ENCODE peak calls at places on chromosomes 5 and 9, in nine cellular contexts. One of them, this sample, is unnamed.

GRCh38 chr5:9337908-9338307 is 208.0 kb downstream of the SEMA5A start:
- DNase-seq in GM23248: peak; percentile 82
- DNase-seq in neural progenitor cell: no peak
- DNase-seq in IMR-90: peak; percentile 88
- DNase-seq in PC-9: no peak
- DNase-seq in PC-3: peak; percentile 96
- DNase-seq in fibroblast of lung: peak; percentile 73
- DNase-seq in hepatocyte: peak; percentile 32
- DNase-seq in HCT116: no peak
- DNase-seq in this sample: no peak

GRCh38 chr9:91530829-91531228 is 107.2 kb upstream of the NFIL3 start:
- DNase-seq in PC-9: no peak
- DNase-seq in HCT116: no peak
- DNase-seq in neural progenitor cell: no peak
- DNase-seq in IMR-90: peak; percentile 43
- DNase-seq in GM23248: no peak
- DNase-seq in hepatocyte: no peak
- DNase-seq in PC-3: no peak
- DNase-seq in fibroblast of lung: no peak
- DNase-seq in this sample: no peak

GRCh38 chr9:33800886-33801285 is 5.5 kb downstream of the PRSS3 start:
- DNase-seq in neural progenitor cell: no peak
- DNase-seq in fibroblast of lung: peak; percentile 34
- DNase-seq in GM23248: no peak
- DNase-seq in HCT116: no peak
- DNase-seq in hepatocyte: no peak
- DNase-seq in IMR-90: no peak
- DNase-seq in PC-3: peak; percentile 58
- DNase-seq in PC-9: no peak
- DNase-seq in this sample: no peak

GRCh38 chr5:10534491-10535236 is 29.2 kb upstream of the ANKRD33B start:
- DNase-seq in PC-9: no peak
- DNase-seq in PC-3: no peak
- DNase-seq in IMR-90: no peak
- DNase-seq in neural progenitor cell: no peak
- DNase-seq in fibroblast of lung: no peak
- DNase-seq in HCT116: no peak
- DNase-seq in GM23248: no peak
- DNase-seq in hepatocyte: no peak
- DNase-seq in this sample: no peak

GRCh38 chr9:92328225-92328624 is 2.5 kb downstream of the CENPP start:
- DNase-seq in GM23248: peak; percentile 82
- DNase-seq in hepatocyte: peak; percentile 57
- DNase-seq in PC-3: peak; percentile 46
- DNase-seq in fibroblast of lung: peak; percentile 60
- DNase-seq in neural progenitor cell: peak; percentile 16
- DNase-seq in PC-9: no peak
- DNase-seq in IMR-90: peak; percentile 78
- DNase-seq in HCT116: peak; percentile 42
- DNase-seq in this sample: no peak

GRCh38 chr5:72138943-72139467 is 31.7 kb downstream of the MAP1B start:
- DNase-seq in fibroblast of lung: peak; percentile 98
- DNase-seq in GM23248: peak; percentile 97
- DNase-seq in neural progenitor cell: no peak
- DNase-seq in IMR-90: peak; percentile 97
- DNase-seq in hepatocyte: no peak
- DNase-seq in HCT116: no peak
- DNase-seq in PC-3: peak; percentile 88
- DNase-seq in PC-9: no peak
- DNase-seq in this sample: peak; percentile 66

GRCh38 chr9:114263853-114264510 is 58.9 kb upstream of the ORM1 start:
- DNase-seq in HCT116: no peak
- DNase-seq in neural progenitor cell: peak; percentile 79
- DNase-seq in PC-9: no peak
- DNase-seq in fibroblast of lung: no peak
- DNase-seq in hepatocyte: no peak
- DNase-seq in GM23248: no peak
- DNase-seq in PC-3: no peak
- DNase-seq in IMR-90: no peak
- DNase-seq in this sample: no peak

GRCh38 chr9:122929803-122930354 is 1.4 kb downstream of the ZBTB26 start:
- DNase-seq in HCT116: no peak
- DNase-seq in GM23248: no peak
- DNase-seq in PC-9: no peak
- DNase-seq in hepatocyte: no peak
- DNase-seq in neural progenitor cell: no peak
- DNase-seq in IMR-90: no peak
- DNase-seq in PC-3: no peak
- DNase-seq in fibroblast of lung: no peak
- DNase-seq in this sample: no peak

GRCh38 chr5:105943119-105943518 is 1727.6 kb downstream of the EFNA5 start:
- DNase-seq in GM23248: no peak
- DNase-seq in PC-3: no peak
- DNase-seq in HCT116: no peak
- DNase-seq in fibroblast of lung: no peak
- DNase-seq in hepatocyte: no peak
- DNase-seq in PC-9: no peak
- DNase-seq in IMR-90: no peak
- DNase-seq in neural progenitor cell: no peak
- DNase-seq in this sample: no peak

GRCh38 chr5:105945203-105945972 is 1725.3 kb downstream of the EFNA5 start:
- DNase-seq in PC-3: no peak
- DNase-seq in IMR-90: no peak
- DNase-seq in PC-9: no peak
- DNase-seq in hepatocyte: no peak
- DNase-seq in HCT116: no peak
- DNase-seq in GM23248: no peak
- DNase-seq in neural progenitor cell: no peak
- DNase-seq in fibroblast of lung: no peak
- DNase-seq in this sample: no peak

DNA sequence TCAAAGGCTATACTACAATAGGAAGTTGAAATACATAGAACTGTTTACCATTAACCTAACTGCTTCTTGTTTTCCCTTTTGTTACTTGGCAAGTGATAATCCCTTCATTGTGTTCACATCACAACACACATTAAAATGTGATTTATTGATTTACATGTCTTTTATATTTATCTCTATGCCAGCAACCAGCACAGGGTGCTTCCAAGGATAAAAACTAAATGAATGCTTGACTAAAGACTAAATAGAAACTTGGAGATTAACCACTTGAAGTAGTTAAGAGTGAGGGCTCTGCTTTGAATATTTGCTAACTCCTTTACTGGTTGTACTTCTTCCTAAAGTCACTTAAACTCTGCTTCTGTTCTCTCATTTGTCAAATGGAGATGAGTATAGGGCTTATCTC is 1730.6 kb downstream of the EFNA5 start:
- DNase-seq in neural progenitor cell: no peak
- DNase-seq in PC-9: no peak
- DNase-seq in GM23248: no peak
- DNase-seq in fibroblast of lung: no peak
- DNase-seq in IMR-90: no peak
- DNase-seq in hepatocyte: no peak
- DNase-seq in HCT116: no peak
- DNase-seq in PC-3: no peak
- DNase-seq in this sample: no peak
- H4K20me1 ChIP-seq in neural progenitor cell: no peaks in the 10 kb centered on the region
- H4K20me1 ChIP-seq in PC-9: no peaks in the 10 kb centered on the region
- H4K20me1 ChIP-seq in GM23248: no peaks in the 10 kb centered on the region
- H4K20me1 ChIP-seq in fibroblast of lung: no peaks in the 10 kb centered on the region
- H4K20me1 ChIP-seq in IMR-90: no peaks in the 10 kb centered on the region
- H4K20me1 ChIP-seq in hepatocyte: no peaks in the 10 kb centered on the region
- H4K20me1 ChIP-seq in HCT116: no peaks in the 10 kb centered on the region
- H4K20me1 ChIP-seq in PC-3: no peaks in the 10 kb centered on the region
- H4K20me1 ChIP-seq in this sample: no peaks in the 10 kb centered on the region

GRCh38 chr5:143398053-143398355 is 5.5 kb downstream of the NR3C1 start:
- DNase-seq in hepatocyte: no peak
- DNase-seq in IMR-90: no peak
- DNase-seq in GM23248: no peak
- DNase-seq in PC-9: no peak
- DNase-seq in HCT116: no peak
- DNase-seq in fibroblast of lung: no peak
- DNase-seq in PC-3: no peak
- DNase-seq in neural progenitor cell: no peak
- DNase-seq in this sample: no peak

GRCh38 chr5:143400541-143401252 is 2.8 kb downstream of the NR3C1 start:
- DNase-seq in GM23248: peak; percentile 69
- DNase-seq in fibroblast of lung: peak; percentile 39
- DNase-seq in neural progenitor cell: peak; percentile 24
- DNase-seq in hepatocyte: no peak
- DNase-seq in HCT116: no peak
- DNase-seq in IMR-90: peak; percentile 60
- DNase-seq in PC-3: no peak
- DNase-seq in PC-9: no peak
- DNase-seq in this sample: no peak

GRCh38 chr5:143401253-143401845 is 2.1 kb downstream of the NR3C1 start:
- DNase-seq in GM23248: peak; percentile 32
- DNase-seq in HCT116: no peak
- DNase-seq in PC-9: no peak
- DNase-seq in IMR-90: peak; percentile 52
- DNase-seq in fibroblast of lung: no peak
- DNase-seq in PC-3: no peak
- DNase-seq in hepatocyte: no peak
- DNase-seq in neural progenitor cell: peak; percentile 6
- DNase-seq in this sample: no peak

GRCh38 chr5:143398451-143399237 is 4.8 kb downstream of the NR3C1 start:
- DNase-seq in fibroblast of lung: no peak
- DNase-seq in neural progenitor cell: no peak
- DNase-seq in IMR-90: peak; percentile 12
- DNase-seq in hepatocyte: no peak
- DNase-seq in HCT116: no peak
- DNase-seq in PC-9: no peak
- DNase-seq in GM23248: peak; percentile 54
- DNase-seq in PC-3: peak; percentile 19
- DNase-seq in this sample: no peak

DNA sequence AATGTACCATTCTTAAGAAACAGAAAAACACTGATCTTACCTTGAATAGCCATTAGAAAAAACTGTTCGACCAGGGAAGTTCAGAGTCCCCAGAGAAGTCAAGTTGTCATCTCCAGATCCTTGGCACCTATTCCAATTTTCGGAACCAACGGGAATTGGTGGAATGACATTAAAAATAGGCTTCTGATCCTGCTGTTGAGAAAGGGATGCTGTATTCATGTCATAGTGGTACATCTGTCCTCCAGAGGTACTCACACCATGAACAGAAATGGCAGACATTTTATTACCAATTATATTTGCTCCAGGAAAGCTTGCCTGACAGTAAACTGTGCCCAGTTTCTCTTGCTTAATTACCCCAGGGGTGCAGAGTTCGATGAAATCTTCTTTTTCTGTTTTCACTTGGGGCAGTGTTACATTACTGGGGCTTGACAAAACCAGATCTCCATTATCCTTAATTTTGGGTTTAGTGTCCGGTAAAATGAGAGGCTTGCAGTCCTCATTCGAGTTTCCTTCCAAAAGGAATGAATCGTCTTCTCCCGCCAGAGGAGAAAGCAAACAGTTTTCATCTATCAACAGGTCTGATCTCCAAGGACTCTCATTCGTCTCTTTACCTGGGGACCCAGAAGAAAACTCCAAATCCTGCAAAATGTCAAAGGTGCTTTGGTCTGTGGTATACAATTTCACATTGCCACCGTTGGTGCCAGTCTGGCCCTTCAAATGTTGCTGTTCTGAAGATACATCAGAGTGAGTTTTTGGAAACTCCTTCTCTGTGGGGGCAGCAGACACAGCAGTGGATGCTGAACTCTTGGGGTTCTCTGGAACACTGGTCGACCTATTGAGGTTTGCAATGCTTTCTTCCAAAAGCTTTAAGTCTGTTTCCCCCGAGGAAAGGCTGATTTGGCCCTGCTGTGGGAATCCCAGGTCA is 3.6 kb downstream of the NR3C1 start:
- DNase-seq in HCT116: no peak
- DNase-seq in PC-9: no peak
- DNase-seq in IMR-90: no peak
- DNase-seq in neural progenitor cell: no peak
- DNase-seq in PC-3: no peak
- DNase-seq in hepatocyte: no peak
- DNase-seq in GM23248: peak; percentile 34
- DNase-seq in fibroblast of lung: no peak
- DNase-seq in this sample: no peak
- H3K27me3 ChIP-seq in HCT116: no peaks in the 10 kb centered on the region
- H3K27me3 ChIP-seq in PC-9: no peaks in the 10 kb centered on the region
- H3K27me3 ChIP-seq in IMR-90: no peaks in the 10 kb centered on the region
- H3K27me3 ChIP-seq in neural progenitor cell: peaks cover 62% of the 10 kb centered on the region
- H3K27me3 ChIP-seq in PC-3: no peaks in the 10 kb centered on the region
- H3K27me3 ChIP-seq in hepatocyte: no peaks in the 10 kb centered on the region
- H3K27me3 ChIP-seq in GM23248: no peaks in the 10 kb centered on the region
- H3K27me3 ChIP-seq in fibroblast of lung: no peaks in the 10 kb centered on the region
- H3K27me3 ChIP-seq in this sample: no peaks in the 10 kb centered on the region

GRCh38 chr9:81682797-81683196 is 6.5 kb downstream of the TLE1 start:
- DNase-seq in PC-3: peak; percentile 6
- DNase-seq in GM23248: no peak
- DNase-seq in hepatocyte: no peak
- DNase-seq in IMR-90: no peak
- DNase-seq in PC-9: no peak
- DNase-seq in HCT116: no peak
- DNase-seq in fibroblast of lung: peak; percentile 64
- DNase-seq in neural progenitor cell: no peak
- DNase-seq in this sample: no peak

GRCh38 chr9:81682177-81682576 is 7.2 kb downstream of the TLE1 start:
- DNase-seq in PC-3: no peak
- DNase-seq in HCT116: no peak
- DNase-seq in GM23248: no peak
- DNase-seq in hepatocyte: no peak
- DNase-seq in PC-9: no peak
- DNase-seq in IMR-90: no peak
- DNase-seq in neural progenitor cell: no peak
- DNase-seq in fibroblast of lung: no peak
- DNase-seq in this sample: no peak

GRCh38 chr9:81678088-81678487 is 11.3 kb downstream of the TLE1 start:
- DNase-seq in hepatocyte: no peak
- DNase-seq in neural progenitor cell: no peak
- DNase-seq in fibroblast of lung: no peak
- DNase-seq in HCT116: no peak
- DNase-seq in PC-9: no peak
- DNase-seq in IMR-90: no peak
- DNase-seq in PC-3: no peak
- DNase-seq in GM23248: no peak
- DNase-seq in this sample: no peak

GRCh38 chr9:81680506-81680905 is 8.8 kb downstream of the TLE1 start:
- DNase-seq in GM23248: no peak
- DNase-seq in PC-3: no peak
- DNase-seq in neural progenitor cell: peak; percentile 37
- DNase-seq in hepatocyte: no peak
- DNase-seq in HCT116: no peak
- DNase-seq in PC-9: no peak
- DNase-seq in fibroblast of lung: no peak
- DNase-seq in IMR-90: no peak
- DNase-seq in this sample: no peak

DNA sequence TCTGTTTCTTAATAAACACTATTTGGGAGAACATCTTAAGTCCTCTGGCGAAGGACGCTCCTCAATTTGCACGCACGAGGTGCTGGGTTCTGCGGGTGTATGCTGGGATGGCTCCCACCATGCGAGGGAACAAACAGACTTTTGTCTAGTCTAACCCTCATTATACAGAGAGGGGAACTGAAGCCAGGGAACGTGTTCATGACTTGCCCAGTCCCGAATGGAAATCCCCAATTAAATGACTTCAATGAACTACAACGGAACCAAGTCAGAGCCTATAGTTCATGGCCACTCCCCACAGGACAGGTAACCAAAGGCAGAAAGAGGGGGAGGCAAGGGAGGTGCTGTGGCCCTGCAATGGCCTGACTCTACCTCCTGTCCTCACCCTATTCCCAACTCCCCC is 9.3 kb downstream of the TLE1 start:
- DNase-seq in PC-3: no peak
- DNase-seq in PC-9: no peak
- DNase-seq in neural progenitor cell: peak; percentile 45
- DNase-seq in HCT116: no peak
- DNase-seq in IMR-90: no peak
- DNase-seq in hepatocyte: no peak
- DNase-seq in fibroblast of lung: no peak
- DNase-seq in GM23248: no peak
- DNase-seq in this sample: no peak
- H4K20me1 ChIP-seq in PC-3: peaks cover 37% of the 10 kb centered on the region
- H4K20me1 ChIP-seq in PC-9: peaks cover 50% of the 10 kb centered on the region
- H4K20me1 ChIP-seq in neural progenitor cell: peaks cover 52% of the 10 kb centered on the region
- H4K20me1 ChIP-seq in HCT116: no peaks in the 10 kb centered on the region
- H4K20me1 ChIP-seq in IMR-90: peaks cover 24% of the 10 kb centered on the region
- H4K20me1 ChIP-seq in hepatocyte: peaks cover 92% of the 10 kb centered on the region
- H4K20me1 ChIP-seq in fibroblast of lung: no peaks in the 10 kb centered on the region
- H4K20me1 ChIP-seq in GM23248: no peaks in the 10 kb centered on the region
- H4K20me1 ChIP-seq in this sample: no peaks in the 10 kb centered on the region

GRCh38 chr5:135038202-135038828 is 4.3 kb upstream of the PITX1 start:
- DNase-seq in neural progenitor cell: peak; percentile 38
- DNase-seq in IMR-90: no peak
- DNase-seq in PC-3: no peak
- DNase-seq in fibroblast of lung: no peak
- DNase-seq in HCT116: no peak
- DNase-seq in GM23248: no peak
- DNase-seq in PC-9: no peak
- DNase-seq in hepatocyte: no peak
- DNase-seq in this sample: no peak

GRCh38 chr5:135035678-135036030 is 1.6 kb upstream of the PITX1 start:
- DNase-seq in PC-9: no peak
- DNase-seq in PC-3: no peak
- DNase-seq in hepatocyte: no peak
- DNase-seq in neural progenitor cell: no peak
- DNase-seq in GM23248: no peak
- DNase-seq in fibroblast of lung: no peak
- DNase-seq in IMR-90: no peak
- DNase-seq in HCT116: no peak
- DNase-seq in this sample: no peak

GRCh38 chr5:135038829-135039525 is 4.9 kb upstream of the PITX1 start:
- DNase-seq in HCT116: no peak
- DNase-seq in neural progenitor cell: peak; percentile 46
- DNase-seq in GM23248: peak; percentile 22
- DNase-seq in PC-3: no peak
- DNase-seq in IMR-90: no peak
- DNase-seq in hepatocyte: no peak
- DNase-seq in PC-9: no peak
- DNase-seq in fibroblast of lung: no peak
- DNase-seq in this sample: no peak

GRCh38 chr5:135036405-135036804 is 2.4 kb upstream of the PITX1 start:
- DNase-seq in hepatocyte: no peak
- DNase-seq in PC-9: no peak
- DNase-seq in IMR-90: no peak
- DNase-seq in HCT116: no peak
- DNase-seq in fibroblast of lung: no peak
- DNase-seq in PC-3: no peak
- DNase-seq in GM23248: no peak
- DNase-seq in neural progenitor cell: no peak
- DNase-seq in this sample: no peak

GRCh38 chr5:135037519-135038201 is 3.6 kb upstream of the PITX1 start:
- DNase-seq in hepatocyte: no peak
- DNase-seq in GM23248: no peak
- DNase-seq in PC-3: no peak
- DNase-seq in PC-9: no peak
- DNase-seq in HCT116: no peak
- DNase-seq in IMR-90: no peak
- DNase-seq in fibroblast of lung: no peak
- DNase-seq in neural progenitor cell: peak; percentile 46
- DNase-seq in this sample: no peak
- H3K27me3 ChIP-seq in hepatocyte: peaks cover 64% of the 10 kb centered on the region
- H3K27me3 ChIP-seq in GM23248: peaks cover 88% of the 10 kb centered on the region
- H3K27me3 ChIP-seq in PC-3: no peaks in the 10 kb centered on the region
- H3K27me3 ChIP-seq in PC-9: no peaks in the 10 kb centered on the region
- H3K27me3 ChIP-seq in HCT116: peaks cover 2% of the 10 kb centered on the region
- H3K27me3 ChIP-seq in IMR-90: peaks cover 53% of the 10 kb centered on the region
- H3K27me3 ChIP-seq in fibroblast of lung: peaks cover 70% of the 10 kb centered on the region
- H3K27me3 ChIP-seq in neural progenitor cell: peaks cover 100% of the 10 kb centered on the region
- H3K27me3 ChIP-seq in this sample: peaks cover 93% of the 10 kb centered on the region